ENCODE peak calls at places on chromosomes 2 and 18, in four cellular contexts. P is small intestine; K is effector memory CD4-positive, alpha-beta T cell; H is pancreas. E is an unnamed sample. For H3K4me1, the result is how much of the 10 kb centered on the place peaks cover.

GRCh38 chr2:218405365-218406208 is 5.9 kb downstream of the CTDSP1 start:
- DNase-seq in H (peak), P (peak), K (no peak), E (no peak)

GRCh38 chr18:64717026-64717425 is 568.1 kb upstream of the LINC00305 start:
- DNase-seq in K (no peak), H (no peak), P (no peak), E (no peak)

GRCh38 chr18:76977108-76977621 is 154.8 kb downstream of the ZNF236 start:
- DNase-seq in K (no peak), P (peak), H (no peak), E (no peak)

GRCh38 chr18:62717850-62718229 is 2.5 kb downstream of the PHLPP1 start:
- DNase-seq in H (no peak), P (no peak), K (no peak), E (no peak)

GRCh38 chr18:48306838-48307237 is 102.3 kb downstream of the ZBTB7C start:
- DNase-seq in K (no peak), H (no peak), P (no peak), E (no peak)

GRCh38 chr2:162196611-162197010 is 44.6 kb upstream of the GCG start:
- DNase-seq in H (no peak), K (no peak), P (no peak), E (no peak)

GRCh38 chr2:67616749-67617148 is 219.6 kb downstream of the ETAA1 start:
- DNase-seq in P (peak), H (no peak), K (no peak), E (no peak)

GRCh38 chr2:197306024-197306690 is 4.4 kb downstream of the ANKRD44 start:
- DNase-seq in P (no peak), H (no peak), K (no peak), E (no peak)

GRCh38 chr2:180021850-180022249 is 14.8 kb upstream of the CWC22 start:
- DNase-seq in K (no peak), P (no peak), H (no peak), E (no peak)

GRCh38 chr2:229857634-229858033 is 64.2 kb downstream of the TRIP12 start:
- DNase-seq in H (no peak), K (no peak), P (no peak), E (no peak)

GRCh38 chr2:119198267-119198840 is 25.3 kb upstream of the STEAP3 start:
- DNase-seq in K (no peak), P (no peak), H (peak), E (no peak)

GRCh38 chr2:76268928-76269327 is 558.2 kb upstream of the GCFC2 start:
- DNase-seq in P (peak), K (no peak), H (peak), E (no peak)

GRCh38 chr2:149330127-149331022 is at the start of gene LYPD6:
- DNase-seq in K (no peak), H (peak), P (peak), E (no peak)

GRCh38 chr2:223247136-223247535 is 195.1 kb downstream of the KCNE4 start:
- DNase-seq in P (no peak), H (no peak), K (no peak), E (no peak)

GRCh38 chr2:132929786-132930185 is 259.8 kb upstream of the LYPD1 start:
- DNase-seq in K (no peak), H (no peak), P (no peak), E (no peak)

GRCh38 chr2:69385443-69386151 is 1.4 kb downstream of the GFPT1 start:
- DNase-seq in H (no peak), P (peak), K (no peak), E (peak)

GRCh38 chr2:235048549-235048948 is 96.7 kb downstream of the SH3BP4 start:
- DNase-seq in K (no peak), H (no peak), P (peak), E (no peak)

GRCh38 chr2:141392517-141393213 is 738.2 kb downstream of the LRP1B start:
- DNase-seq in H (no peak), K (no peak), P (no peak), E (no peak)

GRCh38 chr2:217289909-217290283 is 430.0 kb upstream of the TNP1 start:
- DNase-seq in K (no peak), H (no peak), P (peak), E (no peak)

GRCh38 chr2:108492364-108492763 is 41.9 kb upstream of the LIMS1 start:
- DNase-seq in K (no peak), H (no peak), P (no peak), E (no peak)

GRCh38 chr2:12587729-12588522 is 128.8 kb upstream of the TRIB2 start:
- DNase-seq in P (peak), H (no peak), K (no peak), E (no peak)

GRCh38 chr2:26542676-26543505 is 65.0 kb upstream of the OTOF start:
- DNase-seq in H (no peak), K (no peak), P (no peak), E (no peak)

GRCh38 chr18:9233771-9234440 is 97.3 kb downstream of the ANKRD12 start:
- DNase-seq in H (no peak), P (no peak), K (no peak), E (no peak)

GRCh38 chr2:135066710-135067109 is 14.6 kb downstream of the RAB3GAP1 start:
- DNase-seq in P (no peak), K (no peak), H (no peak), E (no peak)

GRCh38 chr18:21826196-21826595 is 85.6 kb downstream of the MIB1 start:
- DNase-seq in H (no peak), P (no peak), K (no peak), E (no peak)

GRCh38 chr2:31675485-31675901 is 94.8 kb upstream of the SRD5A2 start:
- DNase-seq in H (peak), P (no peak), K (no peak), E (no peak)

GRCh38 chr2:238820909-238821308 is 27.0 kb upstream of the TWIST2 start:
- DNase-seq in K (no peak), H (no peak), P (no peak), E (no peak)

GRCh38 chr18:26227051-26227672 is 917 bp downstream of the TAF4B start:
- DNase-seq in K (no peak), H (peak), P (no peak), E (no peak)

GRCh38 chr2:84958135-84959044 is 12.6 kb upstream of the KCMF1 start:
- DNase-seq in K (no peak), P (peak), H (peak), E (no peak)

GRCh38 chr18:13589316-13589715 is 137.0 kb downstream of the FAM210A start:
- DNase-seq in P (no peak), H (no peak), K (no peak), E (no peak)

GRCh38 chr18:74918276-74918675 is 290.7 kb downstream of the PTGR3 start:
- DNase-seq in K (no peak), H (no peak), P (no peak), E (no peak)

GRCh38 chr2:68837164-68837860 is 33.9 kb downstream of the BMP10 start:
- DNase-seq in K (peak), P (peak), H (peak), E (peak)

DNA sequence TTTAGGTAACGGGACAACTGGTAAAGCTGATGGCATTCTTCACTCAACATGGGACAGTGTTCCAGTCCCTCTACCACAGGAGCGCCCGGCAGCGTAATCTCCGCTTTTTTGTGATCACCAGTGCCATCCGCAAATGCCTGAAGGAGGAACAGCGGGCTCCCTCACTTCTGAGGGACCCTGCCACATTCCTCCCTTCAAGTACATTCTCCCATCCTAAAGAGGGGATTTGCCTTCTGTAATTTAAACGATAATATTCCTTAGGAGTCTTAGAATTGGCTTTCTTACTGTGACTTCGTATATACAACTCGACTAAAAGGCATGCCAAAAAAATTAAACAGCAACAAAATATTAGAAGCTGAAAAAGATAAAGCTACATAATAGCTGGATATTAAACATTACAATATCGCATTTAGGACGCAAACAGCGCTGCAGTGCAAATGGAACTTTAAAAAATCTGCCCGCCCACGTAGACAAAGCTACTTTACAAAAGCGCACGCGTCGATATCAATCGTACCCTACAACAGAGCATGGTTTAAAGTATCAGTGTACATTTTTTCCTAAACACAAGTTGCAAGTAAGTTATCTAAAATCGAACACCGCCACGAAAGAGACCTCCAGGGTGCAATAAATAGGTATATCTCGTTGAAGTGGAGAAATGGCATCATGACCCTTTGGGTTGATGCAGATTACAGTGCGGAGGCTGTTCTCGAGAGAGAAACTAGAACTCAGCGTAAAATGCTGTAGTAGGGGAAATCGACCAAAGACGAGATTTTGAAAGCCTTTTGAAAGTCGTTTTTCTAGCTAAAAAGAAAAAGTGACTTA is 2.3 kb upstream of the VSNL1 start:
- DNase-seq in H (no peak), K (no peak), P (no peak), E (no peak)
- H3K4me3 ChIP-seq in H (peak), K (no peak), P (peak), E (no peak)

DNA sequence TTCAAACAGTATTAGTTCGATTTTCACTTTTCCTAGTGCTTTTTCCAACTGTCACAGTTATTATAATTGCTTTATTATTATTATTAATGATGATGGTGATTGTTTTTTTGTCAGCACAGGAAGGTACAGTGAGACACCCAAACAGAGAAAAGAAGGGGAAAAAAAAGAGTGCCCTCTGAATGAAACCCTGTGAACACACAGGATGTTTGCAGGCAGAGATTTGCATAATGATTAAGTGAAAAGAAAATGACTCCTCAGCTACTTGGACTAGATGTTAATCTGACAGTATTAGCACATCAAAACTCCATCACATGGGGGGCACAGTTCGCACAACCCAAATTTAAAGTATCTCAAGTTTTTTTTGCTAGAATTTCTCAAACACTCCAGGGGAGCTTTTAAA is 32.9 kb downstream of the ADD2 start:
- DNase-seq in H (no peak), P (no peak), K (no peak), E (no peak)
- H3K27ac ChIP-seq in H (no peak), P (no peak), K (no peak), E (no peak)

GRCh38 chr2:160431441-160431840 is 62.2 kb downstream of the RBMS1 start:
- DNase-seq in H (no peak), K (no peak), P (peak), E (no peak)
- H3K4me1 ChIP-seq in H (under half), K (under half), P (under half), E (under half)

DNA sequence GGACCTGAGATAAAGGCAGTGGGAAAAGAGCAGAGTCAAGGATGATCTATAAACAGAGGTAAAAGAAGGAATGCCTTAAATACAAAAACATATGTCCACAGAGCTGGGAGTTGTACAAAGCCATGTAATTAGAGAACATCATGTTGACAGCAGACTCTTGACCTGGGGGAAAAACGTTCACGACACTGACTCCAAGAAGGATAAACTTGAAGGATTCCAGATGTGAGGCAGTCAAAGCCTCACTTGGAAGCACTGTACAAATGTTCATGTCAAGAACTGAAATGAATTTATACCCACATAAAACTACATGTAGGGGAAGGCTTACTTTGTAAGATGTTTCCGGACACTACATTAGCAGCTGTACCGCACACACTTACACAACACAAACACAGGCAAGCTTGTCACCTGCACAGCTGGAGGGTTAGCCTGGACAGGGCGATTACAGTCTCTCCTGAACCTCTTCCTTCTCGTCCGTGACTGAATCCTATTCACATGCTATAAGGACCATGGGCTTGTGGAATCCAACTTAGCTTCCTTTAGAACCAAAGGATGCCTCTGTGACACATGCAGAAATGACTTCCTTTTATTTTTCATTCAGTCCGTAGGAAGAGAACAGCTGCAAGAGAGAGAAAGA is 88.6 kb downstream of the SH3YL1 start:
- DNase-seq in K (no peak), H (no peak), P (no peak), E (no peak)
- H3K4me3 ChIP-seq in K (no peak), H (no peak), P (no peak), E (peak)

GRCh38 chr2:28333606-28334526 is 58.8 kb upstream of the FOSL2 start:
- DNase-seq in P (no peak), K (no peak), H (no peak), E (no peak)
- H3K27ac ChIP-seq in P (no peak), K (no peak), H (no peak), E (no peak)

E was measured in CD4-positive, CD25-positive, alpha-beta regulatory T cell.